ENCODE peak calls at places on chromosomes 4 and X, in five cellular contexts. N, M, E, P and U are unnamed samples.
A peak's percentile ranks its signal among the peaks of the same experiment; 100 is the strongest.

GRCh38 chr4:187996502-187997177 is 1.1 kb downstream of the ZFP42 start:
- DNase-seq in P (no peak), E (no peak), N (peak; percentile 15), M (no peak), U (no peak)

GRCh38 chrX:119784747-119785446 is 6.5 kb downstream of the RPL39 start:
- DNase-seq in P (peak; percentile 26), N (peak; percentile 27), E (peak; percentile 22), M (peak; percentile 34), U (no peak)

GRCh38 chr4:6694177-6694901 is 661 bp downstream of the S100P start:
- DNase-seq in E (no peak), M (no peak), N (no peak), P (no peak), U (no peak)

GRCh38 chrX:8971116-8971515 is 62.8 kb downstream of the FAM9B start:
- DNase-seq in E (no peak), N (no peak), P (peak; percentile 20), M (peak; percentile 79), U (no peak)

GRCh38 chr4:124753941-124754581 is 41.5 kb upstream of the ANKRD50 start:
- DNase-seq in N (no peak), E (no peak), M (peak; percentile 62), P (no peak), U (no peak)

GRCh38 chrX:21581479-21581878 is 76.7 kb downstream of the KLHL34 start:
- DNase-seq in M (no peak), P (no peak), N (no peak), E (no peak), U (no peak)

GRCh38 chrX:22081475-22082092 is 49.5 kb downstream of the PHEX start:
- DNase-seq in P (no peak), E (peak; percentile 44), N (peak; percentile 75), M (peak; percentile 75), U (no peak)

GRCh38 chrX:39969099-39969825 is 128.5 kb downstream of the BCOR start:
- DNase-seq in E (peak; percentile 6), N (peak; percentile 71), M (no peak), P (no peak), U (no peak)

GRCh38 chr4:85967872-85968271 is 392.0 kb downstream of the MAPK10 start:
- DNase-seq in E (no peak), M (no peak), N (no peak), P (no peak), U (no peak)

GRCh38 chr4:52799813-52800212 is 48.6 kb upstream of the ERVMER34-1 start:
- DNase-seq in M (no peak), E (no peak), N (no peak), P (no peak), U (no peak)
- TF ChIP-seq CTCF in M (no peak), E (no peak), N (no peak), P (no peak), U (no peak)

GRCh38 chr4:18042754-18043153 is 21.2 kb upstream of the LCORL start:
- DNase-seq in N (no peak), M (peak; percentile 25), E (no peak), P (no peak), U (no peak)
- TF ChIP-seq CTCF in N (peak; percentile 38), M (peak; percentile 34), E (no peak), P (no peak), U (peak; percentile 17)

GRCh38 chrX:133698298-133698697 is 283.0 kb upstream of the GPC4 start:
- DNase-seq in M (peak; percentile 60), N (no peak), E (no peak), P (no peak), U (no peak)
- TF ChIP-seq CTCF in M (peak; percentile 68), N (no peak), E (no peak), P (no peak), U (peak; percentile 60)

GRCh38 chrX:43953218-43953617 is 20.0 kb downstream of the NDP start:
- DNase-seq in E (no peak), P (no peak), N (no peak), M (peak; percentile 17), U (no peak)

GRCh38 chrX:43949669-43950068 is 23.5 kb downstream of the NDP start:
- DNase-seq in N (peak; percentile 59), M (peak; percentile 46), P (peak; percentile 40), E (peak; percentile 29), U (no peak)
- TF ChIP-seq CTCF in N (peak; percentile 45), M (peak; percentile 59), P (peak; percentile 44), E (no peak), U (peak; percentile 36)

DNA sequence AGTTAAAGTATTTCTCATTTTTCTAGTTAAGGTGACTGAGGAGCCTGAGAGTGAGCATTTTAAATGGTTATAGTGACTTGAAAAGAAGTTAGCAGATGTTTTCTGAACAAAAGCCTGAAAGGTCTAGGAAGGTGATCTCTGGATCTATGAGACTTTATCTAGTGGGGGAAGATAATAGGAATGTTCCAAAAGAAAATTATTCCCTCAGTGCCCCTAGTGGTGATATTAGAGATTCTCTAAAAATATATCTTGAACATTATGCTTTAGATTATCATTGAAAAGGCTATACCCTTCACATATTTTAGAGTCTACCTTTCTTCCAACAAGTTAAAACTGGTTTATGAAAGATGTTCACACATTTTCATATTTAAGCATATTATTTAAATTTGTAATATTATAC is 69.0 kb upstream of the SPANXN1 start:
- DNase-seq in M (peak; percentile 33), E (no peak), N (no peak), P (peak; percentile 0), U (no peak)
- TF ChIP-seq CTCF in M (peak; percentile 51), E (peak; percentile 33), N (no peak), P (no peak), U (peak; percentile 28)

GRCh38 chr4:177391953-177392352 is 50.3 kb downstream of the AGA start:
- DNase-seq in N (no peak), P (no peak), E (no peak), M (peak; percentile 42), U (no peak)

GRCh38 chr4:177391287-177391686 is 51.0 kb downstream of the AGA start:
- DNase-seq in P (no peak), N (no peak), E (no peak), M (no peak), U (no peak)

GRCh38 chr4:177396352-177396751 is 45.9 kb downstream of the AGA start:
- DNase-seq in P (no peak), E (no peak), M (no peak), N (no peak), U (no peak)

DNA sequence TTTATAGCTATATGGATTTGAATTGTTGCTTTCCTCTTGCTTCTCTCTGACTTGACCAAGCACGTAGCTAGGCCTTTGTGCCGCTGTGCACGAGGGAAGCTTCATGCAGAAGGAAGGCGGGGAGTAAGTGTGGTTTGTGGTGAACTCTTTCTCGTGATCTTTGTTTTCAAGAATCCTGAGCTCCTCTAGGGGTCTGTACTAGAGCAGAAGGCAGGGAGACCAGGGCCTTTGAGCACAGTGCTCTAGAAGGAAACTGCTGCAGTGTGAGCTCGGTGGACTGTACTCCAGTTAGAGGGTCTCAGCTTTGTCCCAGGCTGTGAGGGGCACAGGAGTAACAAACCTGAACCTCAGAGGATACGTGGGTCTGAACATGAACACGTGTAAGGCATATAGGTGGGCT is 49.0 kb downstream of the AGA start:
- DNase-seq in E (no peak), N (no peak), P (no peak), M (no peak), U (no peak)
- TF ChIP-seq CTCF in E (no peak), N (no peak), P (no peak), M (no peak), U (no peak)